ENCODE peak calls at places on chromosomes 11 and 22, in four cellular contexts. K, P, S and G are unnamed samples.

GRCh38 chr11:11552688-11553087 is 69.1 kb downstream of the GALNT18 start:
- DNase-seq in S (no peak), P (no peak), K (no peak), G (no peak)

GRCh38 chr11:128497057-128497957 is 90.1 kb downstream of the ETS1 start:
- DNase-seq in P (peak; percentile 83), S (peak; percentile 47), K (peak; percentile 56), G (peak; percentile 50)

GRCh38 chr22:26416670-26417270 is 12.3 kb upstream of the ASPHD2 start:
- DNase-seq in P (no peak), S (peak; percentile 39), K (no peak), G (no peak)

GRCh38 chr11:35964846-35965245 is 21.0 kb downstream of the LDLRAD3 start:
- DNase-seq in S (no peak), K (no peak), P (no peak), G (no peak)

GRCh38 chr11:102171101-102171500 is 60.9 kb downstream of the YAP1 start:
- DNase-seq in K (no peak), P (no peak), S (no peak), G (no peak)

GRCh38 chr11:3614742-3615171 is 27.0 kb downstream of the ART5 start:
- DNase-seq in P (no peak), S (peak; percentile 47), K (no peak), G (no peak)

GRCh38 chr11:64858467-64859401 is 14.3 kb upstream of the CDC42BPG start:
- DNase-seq in S (peak; percentile 86), K (peak; percentile 85), P (no peak), G (no peak)

GRCh38 chr11:116073854-116074837 is 569.9 kb upstream of the CADM1 start:
- DNase-seq in S (no peak), K (peak; percentile 59), P (no peak), G (no peak)

GRCh38 chr11:64207247-64208085 is 945 bp downstream of the FERMT3 start:
- DNase-seq in S (peak; percentile 81), P (no peak), K (peak; percentile 80), G (peak; percentile 79)

GRCh38 chr22:26990503-26991189 is 333.3 kb downstream of the MIAT start:
- DNase-seq in S (no peak), K (no peak), P (no peak), G (no peak)

GRCh38 chr11:118918128-118918685 is 7.5 kb downstream of the BCL9L start:
- DNase-seq in S (peak; percentile 88), K (peak; percentile 84), P (no peak), G (peak; percentile 92)
- H3K27ac ChIP-seq in S (peak overlapping the region; percentile 98), K (peak overlapping the region; percentile 98), P (peak overlapping the region; percentile 100), G (peak overlapping the region; percentile 85)

GRCh38 chr22:48492371-48493320 is 1335.0 kb downstream of the BRD1 start:
- DNase-seq in K (peak; percentile 45), S (peak; percentile 55), P (peak; percentile 48), G (peak; percentile 57)
- TF ChIP-seq CTCF in K (peak; percentile 57), S (peak; percentile 57), P (peak; percentile 76), G (peak; percentile 39)

DNA sequence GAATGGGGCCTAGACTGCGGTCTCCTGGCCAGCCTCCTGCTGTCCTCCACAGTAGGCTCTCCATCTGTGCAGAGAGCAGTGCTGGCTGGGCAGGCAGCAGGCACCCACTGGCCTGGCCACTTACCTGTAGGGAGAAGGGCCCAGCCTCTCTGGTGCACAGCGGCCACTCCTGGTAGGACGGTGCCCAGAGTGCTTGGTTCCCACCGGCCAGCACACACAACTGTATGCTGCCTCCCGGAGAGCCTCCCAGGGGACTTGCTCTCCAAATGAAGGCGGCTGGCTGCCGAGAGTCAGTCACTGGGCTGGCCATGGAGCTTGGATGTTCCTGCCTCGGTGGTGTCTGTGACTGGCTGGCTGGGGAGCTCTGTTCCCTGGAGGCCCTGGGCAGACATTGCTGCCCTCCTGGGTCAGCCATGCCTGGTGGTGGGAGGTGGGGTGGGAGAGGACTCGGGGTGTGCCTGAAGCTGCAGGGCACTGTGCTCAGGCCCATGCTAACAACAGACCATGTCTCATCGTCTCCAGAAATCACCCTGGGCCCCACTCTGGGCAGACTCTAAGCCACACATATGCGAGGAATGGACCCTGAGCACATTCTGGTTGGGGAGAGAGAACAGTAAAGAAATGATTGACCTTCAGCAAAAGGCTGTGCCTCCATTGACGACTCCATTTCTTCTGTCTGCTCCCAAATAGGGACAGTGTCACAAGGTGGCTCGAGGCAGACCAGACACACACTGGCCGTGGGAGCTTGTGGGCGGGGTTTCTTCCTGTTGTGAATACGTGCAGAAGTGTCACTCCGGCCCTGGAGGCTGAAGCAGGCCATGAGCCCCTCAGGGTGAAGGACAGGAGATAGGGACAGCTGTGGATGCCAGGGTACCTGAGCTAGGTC is 350.8 kb downstream of the TBC1D22A start:
- DNase-seq in S (no peak), K (no peak), P (no peak), G (peak; percentile 60)
- H3K27ac ChIP-seq in S (no peak overlapping the region), K (no peak overlapping the region), P (no peak overlapping the region), G (no peak overlapping the region)

DNA sequence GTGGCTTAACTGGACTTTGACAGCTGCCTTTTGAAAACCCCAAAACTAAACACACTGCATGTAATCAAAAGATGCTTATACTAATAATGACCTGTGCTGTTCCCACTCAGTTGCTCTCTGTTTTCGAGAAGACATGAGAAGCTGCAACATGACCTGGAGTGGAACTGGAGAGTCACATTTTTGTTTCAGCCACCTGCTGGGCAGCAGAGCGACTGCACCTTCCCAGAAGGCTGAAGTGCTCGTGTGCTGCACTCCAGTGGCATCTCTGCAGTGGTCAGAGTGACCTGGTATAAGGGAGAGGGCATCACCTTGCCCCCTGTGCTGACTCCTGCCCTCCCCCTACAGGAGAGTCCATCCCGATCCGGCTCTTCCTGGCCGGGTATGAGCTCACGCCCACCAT is 8.6 kb downstream of the THYN1 start:
- DNase-seq in P (no peak), K (no peak), S (no peak), G (no peak)
- TF ChIP-seq CTCF in P (peak; percentile 60), K (peak; percentile 23), S (peak; percentile 31), G (peak; percentile 23)

GRCh38 chr11:67373916-67374570 is 645 bp upstream of the CLCF1 start:
- DNase-seq in K (peak; percentile 90), S (peak; percentile 84), P (peak; percentile 93), G (peak; percentile 94)
- H3K27ac ChIP-seq in K (peak overlapping the region; percentile 87), S (peak overlapping the region; percentile 65), P (peak overlapping the region; percentile 100), G (peak overlapping the region; percentile 92)

GRCh38 chr11:47437746-47438418 is 11.1 kb downstream of the RAPSN start:
- DNase-seq in K (peak; percentile 60), P (no peak), S (peak; percentile 63), G (no peak)

GRCh38 chr11:47437218-47437745 is 11.0 kb upstream of the PSMC3 start:
- DNase-seq in K (no peak), P (no peak), S (no peak), G (no peak)

GRCh38 chr11:47435687-47436086 is 9.4 kb upstream of the PSMC3 start:
- DNase-seq in S (no peak), P (no peak), K (no peak), G (no peak)

GRCh38 chr11:47438721-47439120 is 10.2 kb downstream of the RAPSN start:
- DNase-seq in P (no peak), K (no peak), S (no peak), G (no peak)

GRCh38 chr11:47436726-47437125 is 10.5 kb upstream of the PSMC3 start:
- DNase-seq in P (no peak), S (no peak), K (no peak), G (no peak)
- TF ChIP-seq CTCF in P (no peak), S (no peak), K (no peak), G (no peak)